ENCODE peak calls at places on chromosomes 11 and 22, in four cellular contexts. E is BJ, P is aorta, G is H7. C is an unnamed sample.
A peak's percentile ranks its signal among the peaks of the same experiment; 100 is the strongest.

GRCh38 chr11:132639986-132640385 is 892.3 kb downstream of the OPCML start:
- DNase-seq in E (no peak), G (no peak), P (no peak), C (no peak)

GRCh38 chr11:100890779-100891178 is 203.7 kb downstream of the ARHGAP42 start:
- DNase-seq in G (no peak), E (peak; percentile 87), P (no peak), C (no peak)

GRCh38 chr11:134292661-134293060 is 16.5 kb downstream of the GLB1L3 start:
- DNase-seq in P (no peak), E (no peak), G (no peak), C (no peak)

GRCh38 chr22:30089655-30089974 is 9.4 kb downstream of the HORMAD2 start:
- DNase-seq in P (no peak), G (no peak), E (no peak), C (no peak)

GRCh38 chr11:82174610-82175009 is 559.1 kb downstream of the FAM181B start:
- DNase-seq in P (no peak), E (no peak), G (peak; percentile 15), C (no peak)

GRCh38 chr11:127996825-127997224 is 590.5 kb downstream of the ETS1 start:
- DNase-seq in G (no peak), P (no peak), E (no peak), C (no peak)

GRCh38 chr22:30881361-30882180 is 87.0 kb downstream of the MORC2 start:
- DNase-seq in E (no peak), G (peak; percentile 77), P (peak; percentile 23), C (no peak)

GRCh38 chr22:45552580-45553332 is 50.1 kb downstream of the FBLN1 start:
- DNase-seq in E (peak; percentile 79), G (peak; percentile 76), P (peak; percentile 86), C (no peak)

GRCh38 chr11:72491001-72491400 is 56.7 kb upstream of the CLPB start:
- DNase-seq in E (no peak), P (no peak), G (no peak), C (no peak)

GRCh38 chr11:44572884-44573283 is 7.4 kb downstream of the CD82 start:
- DNase-seq in P (no peak), G (peak; percentile 81), E (no peak), C (no peak)

GRCh38 chr11:44797886-44798683 is 71.3 kb downstream of the TSPAN18 start:
- DNase-seq in E (no peak), P (no peak), G (peak; percentile 85), C (no peak)

GRCh38 chr11:100923555-100923954 is 206.1 kb downstream of the PGR start:
- DNase-seq in E (no peak), G (no peak), P (no peak), C (no peak)

GRCh38 chr22:23841292-23841691 is 2.5 kb upstream of the DERL3 start:
- DNase-seq in P (no peak), E (no peak), G (no peak), C (no peak)

GRCh38 chr11:58742981-58743880 is 11.5 kb upstream of the GLYAT start:
- DNase-seq in P (no peak), E (no peak), G (no peak), C (no peak)

GRCh38 chr11:57315491-57315890 is 9.3 kb downstream of the TNKS1BP1 start:
- DNase-seq in E (no peak), G (peak; percentile 77), P (no peak), C (no peak)

GRCh38 chr11:40885257-40885947 is 574.0 kb downstream of the LRRC4C start:
- DNase-seq in E (no peak), P (no peak), G (no peak), C (no peak)

GRCh38 chr22:41600976-41601375 is 11.3 kb upstream of the PMM1 start:
- DNase-seq in G (no peak), E (no peak), P (no peak), C (no peak)

GRCh38 chr11:97740783-97741151 is 1280.0 kb upstream of the CNTN5 start:
- DNase-seq in G (no peak), E (no peak), P (no peak), C (no peak)

GRCh38 chr11:45913514-45913913 is 4.2 kb downstream of the PEX16 start:
- DNase-seq in P (no peak), E (no peak), G (no peak), C (no peak)

GRCh38 chr22:38840129-38840528 is 3.7 kb downstream of the NPTXR start:
- DNase-seq in G (no peak), P (no peak), E (no peak), C (no peak)

GRCh38 chr11:31412946-31413345 is 43.3 kb downstream of the DNAJC24 start:
- DNase-seq in P (no peak), E (peak; percentile 28), G (no peak), C (no peak)

GRCh38 chr11:133228406-133229330 is 303.6 kb downstream of the OPCML start:
- DNase-seq in E (no peak), P (no peak), G (peak; percentile 80), C (no peak)

GRCh38 chr22:21975273-21975672 is 7.3 kb downstream of the TOP3B start:
- DNase-seq in E (no peak), P (no peak), G (no peak), C (no peak)

GRCh38 chr22:21974058-21974649 is 8.4 kb downstream of the TOP3B start:
- DNase-seq in G (no peak), P (no peak), E (no peak), C (no peak)

GRCh38 chr22:21978564-21979386 is 3.8 kb downstream of the TOP3B start:
- DNase-seq in P (no peak), E (no peak), G (no peak), C (no peak)

GRCh38 chr22:21977814-21978213 is 4.8 kb downstream of the TOP3B start:
- DNase-seq in E (no peak), G (no peak), P (no peak), C (no peak)

DNA sequence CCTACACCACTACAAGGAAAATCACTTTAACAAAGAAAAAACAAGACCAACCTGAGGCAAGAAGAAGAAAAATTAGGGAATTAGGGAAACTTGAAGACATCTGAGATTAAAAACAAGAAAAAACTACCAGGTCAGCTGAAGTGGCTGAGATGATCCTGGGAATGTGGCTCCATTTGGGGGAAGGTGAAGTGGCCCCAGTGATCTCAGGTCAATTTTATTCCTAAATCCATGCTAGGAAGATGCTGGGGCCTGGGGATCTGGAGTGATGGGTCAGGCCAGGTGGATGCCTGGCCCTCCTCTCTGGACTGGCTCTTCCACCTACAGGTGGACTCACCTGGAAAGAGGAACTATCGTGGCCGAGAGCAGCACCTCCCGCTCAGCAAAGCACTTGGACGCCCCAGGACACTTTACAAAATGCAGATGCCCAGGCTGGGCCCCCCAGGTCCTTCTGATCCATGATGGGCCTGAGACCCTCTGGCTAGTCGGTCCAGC is 6.7 kb downstream of the TOP3B start:
- DNase-seq in G (no peak), P (no peak), E (no peak), C (no peak)
- H3K36me3 ChIP-seq in G (peaks cover 22% of the 10 kb centered on the region), P (peaks cover 5% of the 10 kb centered on the region), E (peaks cover 36% of the 10 kb centered on the region), C (peaks cover 25% of the 10 kb centered on the region)

GRCh38 chr11:114257621-114258558 is 38.3 kb upstream of the NNMT start:
- DNase-seq in P (peak; percentile 66), E (no peak), G (peak; percentile 85), C (no peak)

GRCh38 chr11:114255289-114255688 is 40.9 kb upstream of the NNMT start:
- DNase-seq in G (no peak), P (no peak), E (no peak), C (no peak)

GRCh38 chr11:114254571-114255146 is 41.5 kb upstream of the NNMT start:
- DNase-seq in P (no peak), E (no peak), G (no peak), C (no peak)

GRCh38 chr11:114256898-114257286 is 39.3 kb upstream of the NNMT start:
- DNase-seq in G (peak; percentile 59), P (no peak), E (no peak), C (no peak)

DNA sequence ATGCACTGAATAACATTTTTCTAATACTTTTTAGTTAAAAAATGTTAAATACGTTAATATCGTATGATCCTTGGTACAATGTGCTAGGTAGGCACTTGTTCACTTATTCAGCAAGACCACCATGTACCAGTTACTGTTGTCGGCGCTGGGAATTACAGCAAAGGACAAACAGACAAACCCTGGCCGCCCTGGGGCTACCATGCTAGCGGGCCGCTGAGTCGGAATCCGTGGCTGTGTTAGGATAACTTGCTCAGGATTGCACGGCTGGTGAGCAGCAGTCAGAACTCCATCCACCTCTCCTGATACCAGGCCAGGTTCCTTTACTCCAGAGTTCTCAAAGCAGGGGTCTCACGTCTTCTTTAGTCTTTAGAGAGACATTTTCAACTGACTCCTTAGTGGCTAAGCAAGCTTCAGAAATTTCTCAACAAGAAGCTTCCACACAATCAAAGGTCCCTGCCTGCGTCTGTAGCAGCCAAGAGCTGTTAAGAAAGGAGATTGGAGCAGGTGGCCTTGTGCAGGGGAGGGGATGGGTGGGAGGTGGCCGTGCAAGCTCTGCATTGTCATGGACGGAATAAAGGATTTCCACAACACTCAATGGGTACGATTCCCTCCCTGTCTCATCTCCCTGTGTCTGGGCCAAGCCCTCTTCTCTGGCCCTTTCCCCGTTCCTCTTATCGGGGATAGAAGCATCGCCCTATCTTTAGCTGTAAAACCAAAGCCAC is 39.9 kb upstream of the NNMT start:
- DNase-seq in E (no peak), G (peak; percentile 55), P (no peak), C (no peak)
- H3K36me3 ChIP-seq in E (no peaks in the 10 kb centered on the region), G (no peaks in the 10 kb centered on the region), P (no peaks in the 10 kb centered on the region), C (no peaks in the 10 kb centered on the region)

DNA sequence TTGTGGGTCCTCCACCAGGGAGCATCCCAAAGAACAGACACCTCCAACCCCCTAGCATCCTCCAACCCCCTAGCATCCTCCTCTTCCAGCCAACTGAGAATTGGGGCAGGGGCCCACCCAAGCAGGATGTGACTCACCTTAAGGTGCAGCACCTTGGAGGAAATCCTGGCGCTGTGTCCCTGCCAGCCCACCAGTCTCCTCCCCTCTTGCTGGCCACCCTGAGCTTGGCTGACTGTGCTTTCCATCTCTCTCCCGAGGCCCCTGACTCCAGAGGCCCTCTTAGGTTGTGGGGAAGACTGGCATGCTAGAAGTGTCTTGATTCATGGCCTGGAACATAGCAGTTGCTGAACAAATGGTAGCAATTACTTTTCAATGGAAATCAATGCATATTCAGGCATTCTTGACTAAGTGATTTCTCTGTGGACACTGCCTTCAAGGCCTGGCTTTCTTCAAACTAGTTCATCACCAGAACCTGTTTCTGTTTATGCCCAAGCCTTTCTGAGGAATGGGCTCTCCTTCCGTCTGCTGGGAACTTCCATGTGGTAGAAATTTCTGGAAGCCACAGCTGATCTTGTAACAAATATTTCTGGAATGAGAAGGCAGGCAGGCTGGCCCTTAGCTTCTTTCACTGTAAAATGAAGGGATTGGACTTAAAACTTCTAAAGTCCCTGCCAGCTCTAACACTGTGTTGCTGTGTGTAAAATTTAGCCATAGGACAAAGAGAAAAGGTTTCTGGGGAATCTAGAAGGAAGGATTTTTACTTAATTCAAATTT is 60.5 kb downstream of the CEP164 start:
- DNase-seq in E (peak; percentile 73), G (no peak), P (no peak), C (no peak)
- H3K36me3 ChIP-seq in E (peaks cover 30% of the 10 kb centered on the region), G (peaks cover 9% of the 10 kb centered on the region), P (peaks cover 24% of the 10 kb centered on the region), C (no peaks in the 10 kb centered on the region)

GRCh38 chr11:20403059-20403458 is 15.5 kb downstream of the PRMT3 start:
- DNase-seq in G (no peak), E (no peak), P (no peak), C (no peak)

GRCh38 chr11:20399498-20399897 is 12.0 kb downstream of the PRMT3 start:
- DNase-seq in P (no peak), G (no peak), E (no peak), C (no peak)

DNA sequence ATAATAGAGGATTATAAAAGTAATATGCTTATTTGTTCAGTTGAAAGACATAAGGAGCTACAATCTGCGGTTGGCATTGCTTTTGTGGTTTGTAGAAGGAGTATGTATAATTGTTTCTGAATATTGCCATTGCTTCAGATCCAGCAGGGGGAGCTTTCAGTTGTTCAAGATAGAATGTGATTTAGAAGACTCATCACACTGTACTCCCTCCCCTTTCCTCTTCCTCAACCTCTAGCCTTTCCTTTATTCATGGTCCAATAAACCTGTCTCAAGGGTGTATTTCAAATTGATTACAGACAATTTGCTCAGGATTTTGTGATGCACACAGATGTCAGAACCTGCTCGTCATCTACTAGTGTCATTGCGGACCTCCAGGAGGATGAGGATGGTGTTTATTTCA is 9.8 kb downstream of the PRMT3 start:
- DNase-seq in G (peak; percentile 26), P (no peak), E (no peak), C (peak; percentile 26)
- H3K36me3 ChIP-seq in G (peaks cover 3% of the 10 kb centered on the region), P (no peaks in the 10 kb centered on the region), E (peaks cover 1% of the 10 kb centered on the region), C (peaks cover 36% of the 10 kb centered on the region)

C was measured in SK-N-MC.